ENCODE peak calls at places on chromosome 16, in five cellular contexts. One of them, this sample, is unnamed.

GRCh38 chr16:69482410-69482951 is 58.1 kb downstream of the CYB5B start:
- DNase-seq in heart left ventricle: peak; percentile 86
- DNase-seq in GM04504: no peak
- DNase-seq in LoVo: no peak
- DNase-seq in A673: peak; percentile 88
- DNase-seq in this sample: no peak

GRCh38 chr16:75262104-75262799 is 10.8 kb upstream of the BCAR1 start:
- DNase-seq in GM04504: no peak
- DNase-seq in A673: no peak
- DNase-seq in LoVo: no peak
- DNase-seq in heart left ventricle: peak; percentile 45
- DNase-seq in this sample: no peak

GRCh38 chr16:1201444-1201843 is 23.6 kb downstream of the TPSG1 start:
- DNase-seq in A673: no peak
- DNase-seq in heart left ventricle: no peak
- DNase-seq in GM04504: no peak
- DNase-seq in LoVo: no peak
- DNase-seq in this sample: no peak

GRCh38 chr16:56609463-56609921 is 1.1 kb downstream of the MT2A start:
- DNase-seq in heart left ventricle: peak; percentile 77
- DNase-seq in GM04504: peak; percentile 74
- DNase-seq in A673: peak; percentile 79
- DNase-seq in LoVo: no peak
- DNase-seq in this sample: no peak

GRCh38 chr16:260326-260725 is 15.4 kb downstream of the RGS11 start:
- DNase-seq in LoVo: no peak
- DNase-seq in heart left ventricle: no peak
- DNase-seq in GM04504: no peak
- DNase-seq in A673: no peak
- DNase-seq in this sample: no peak

GRCh38 chr16:80591071-80591935 is 50.5 kb downstream of the DYNLRB2 start:
- DNase-seq in A673: no peak
- DNase-seq in GM04504: no peak
- DNase-seq in heart left ventricle: no peak
- DNase-seq in LoVo: no peak
- DNase-seq in this sample: no peak

GRCh38 chr16:53865492-53865863 is 161.5 kb downstream of the FTO start:
- DNase-seq in LoVo: no peak
- DNase-seq in GM04504: peak; percentile 3
- DNase-seq in A673: peak; percentile 14
- DNase-seq in heart left ventricle: no peak
- DNase-seq in this sample: no peak

GRCh38 chr16:80346160-80346632 is 194.6 kb upstream of the DYNLRB2 start:
- DNase-seq in LoVo: no peak
- DNase-seq in GM04504: no peak
- DNase-seq in A673: no peak
- DNase-seq in heart left ventricle: no peak
- DNase-seq in this sample: no peak

GRCh38 chr16:4846503-4846900 is 586 bp downstream of the GLYR1 start:
- DNase-seq in heart left ventricle: peak; percentile 73
- DNase-seq in LoVo: peak; percentile 23
- DNase-seq in A673: peak; percentile 25
- DNase-seq in GM04504: peak; percentile 33
- DNase-seq in this sample: no peak

GRCh38 chr16:70688266-70688742 is 2.5 kb upstream of the MTSS2 start:
- DNase-seq in LoVo: no peak
- DNase-seq in GM04504: peak; percentile 55
- DNase-seq in heart left ventricle: peak; percentile 74
- DNase-seq in A673: peak; percentile 43
- DNase-seq in this sample: no peak

GRCh38 chr16:85656351-85657266 is 32.1 kb downstream of the GINS2 start:
- DNase-seq in GM04504: no peak
- DNase-seq in A673: no peak
- DNase-seq in LoVo: no peak
- DNase-seq in heart left ventricle: no peak
- DNase-seq in this sample: no peak

GRCh38 chr16:26736084-26736483 is 330.6 kb upstream of the C16orf82 start:
- DNase-seq in A673: no peak
- DNase-seq in LoVo: no peak
- DNase-seq in GM04504: no peak
- DNase-seq in heart left ventricle: no peak
- DNase-seq in this sample: no peak